ENCODE peak calls at places on chromosomes 16 and 17, in seven cellular contexts. A is NCI-H1105, P is amniotic stem cell, J is cardiac fibroblast, M is activated gamma-delta T cell treated with Interleukin-2 at 50 U/mL for 16 hours, N is lung, Q is BJ. F is an unnamed sample.

GRCh38 chr16:26334218-26335111 is 642.7 kb downstream of the HS3ST4 start:
- DNase-seq in A (no peak), N (no peak), M (no peak), J (no peak), Q (no peak), P (no peak), F (no peak)

GRCh38 chr17:488993-489757 is 136.6 kb upstream of the RPH3AL start:
- DNase-seq in M (no peak), J (no peak), A (no peak), P (no peak), Q (no peak), N (no peak), F (no peak)

GRCh38 chr16:57617604-57618111 is 10.8 kb upstream of the ADGRG1 start:
- DNase-seq in P (no peak), M (no peak), Q (no peak), A (no peak), N (no peak), J (no peak), F (no peak)

GRCh38 chr16:52451971-52452421 is 94.9 kb downstream of the TOX3 start:
- DNase-seq in A (no peak), J (no peak), Q (no peak), M (no peak), P (no peak), N (no peak), F (no peak)

GRCh38 chr17:16131593-16131992 is 83.7 kb downstream of the NCOR1 start:
- DNase-seq in P (no peak), N (no peak), M (no peak), J (no peak), A (no peak), Q (no peak), F (no peak)

GRCh38 chr16:54477766-54478165 is 191.2 kb upstream of the IRX3 start:
- DNase-seq in N (no peak), A (no peak), M (no peak), J (no peak), Q (no peak), P (no peak), F (no peak)

GRCh38 chr16:11309895-11310633 is 28.9 kb upstream of the PRM1 start:
- DNase-seq in M (no peak), A (no peak), N (no peak), P (no peak), Q (no peak), J (no peak), F (no peak)

GRCh38 chr16:50279142-50279865 is 13.0 kb downstream of the ADCY7 start:
- DNase-seq in Q (no peak), P (no peak), M (no peak), J (no peak), N (peak), A (no peak), F (no peak)

GRCh38 chr17:32525116-32525515 is 38.3 kb downstream of the CDK5R1 start:
- DNase-seq in Q (peak), M (no peak), J (peak), N (no peak), P (no peak), A (no peak), F (no peak)

GRCh38 chr16:3152022-3152272 is 17.1 kb downstream of the ZNF213 start:
- DNase-seq in J (no peak), M (no peak), P (no peak), A (no peak), N (no peak), Q (no peak), F (no peak)

GRCh38 chr17:76461765-76462555 is 5.4 kb upstream of the AANAT start:
- DNase-seq in M (no peak), Q (no peak), A (no peak), N (no peak), J (no peak), P (no peak), F (no peak)

GRCh38 chr17:80025796-80026195 is 9.9 kb downstream of the TBC1D16 start:
- DNase-seq in J (peak), P (no peak), M (no peak), Q (no peak), A (no peak), N (no peak), F (no peak)

GRCh38 chr16:47947741-47948140 is 208.1 kb downstream of the ABCC12 start:
- DNase-seq in N (no peak), J (no peak), M (no peak), Q (no peak), P (no peak), A (no peak), F (no peak)

GRCh38 chr17:27810902-27811557 is 10.7 kb upstream of the NOS2 start:
- DNase-seq in Q (no peak), P (no peak), N (no peak), J (peak), M (no peak), A (no peak), F (no peak)

GRCh38 chr16:728131-728889 is 1.4 kb downstream of the HAGHL start:
- DNase-seq in Q (no peak), A (no peak), M (peak), J (peak), P (peak), N (no peak), F (peak)

GRCh38 chr17:10984163-10984562 is 146.3 kb upstream of the PIRT start:
- DNase-seq in P (no peak), Q (no peak), M (no peak), A (no peak), J (no peak), N (no peak), F (no peak)

GRCh38 chr16:89048871-89049422 is 44.7 kb upstream of the ACSF3 start:
- DNase-seq in J (no peak), Q (no peak), M (no peak), N (no peak), P (no peak), A (no peak), F (no peak)

GRCh38 chr17:28963841-28964240 is 12.5 kb upstream of the PHF12 start:
- DNase-seq in P (no peak), J (no peak), Q (no peak), A (no peak), N (no peak), M (no peak), F (no peak)

GRCh38 chr16:4266372-4266771 is 6.5 kb downstream of the TFAP4 start:
- DNase-seq in J (peak), M (no peak), N (no peak), A (no peak), Q (no peak), P (no peak), F (no peak)

F was measured in HS-27A.